ENCODE peak calls at places on chromosome 22, in ten cellular contexts. V is upper lobe of right lung, P is A549, B is pancreas, F is stomach, X is Panc1, E is brain microvascular endothelial cell, G is lung, J is fibroblast of lung, Z is dorsolateral prefrontal cortex. W is an unnamed sample.

GRCh38 chr22:28949788-28950187 is 66.4 kb downstream of the ZNRF3 start:
- DNase-seq in V (no peak), P (no peak), B (no peak), F (no peak), X (no peak), E (no peak), G (no peak), J (no peak), Z (no peak), W (no peak)

GRCh38 chr22:44085743-44086741 is 61.9 kb downstream of the PARVB start:
- DNase-seq in V (peak), P (peak), B (no peak), F (peak), X (peak), E (peak), G (peak), J (peak), Z (no peak), W (no peak)

GRCh38 chr22:26957176-26957575 is 299.8 kb downstream of the MIAT start:
- DNase-seq in V (no peak), P (no peak), B (no peak), F (no peak), X (no peak), E (no peak), G (no peak), J (no peak), Z (no peak), W (no peak)

GRCh38 chr22:39003165-39003638 is 10.9 kb upstream of the APOBEC3C start:
- DNase-seq in V (peak), P (peak), B (peak), F (peak), X (no peak), E (peak), G (peak), J (peak), Z (peak), W (peak)

GRCh38 chr22:32796865-32797573 is 4.5 kb upstream of the TIMP3 start:
- DNase-seq in V (peak), P (peak), B (peak), F (peak), X (peak), E (peak), G (peak), J (peak), Z (peak), W (no peak)

GRCh38 chr22:23061471-23062280 is 8.6 kb upstream of the GNAZ start:
- DNase-seq in V (peak), P (no peak), B (peak), F (peak), X (no peak), E (no peak), G (no peak), J (no peak), Z (no peak), W (peak)

GRCh38 chr22:35605787-35606492 is 11.2 kb downstream of the MB start:
- DNase-seq in V (no peak), P (no peak), B (peak), F (no peak), X (no peak), E (no peak), G (no peak), J (no peak), Z (no peak), W (no peak)

GRCh38 chr22:28239941-28240340 is 320.9 kb upstream of the PITPNB start:
- DNase-seq in V (no peak), P (no peak), B (no peak), F (no peak), X (no peak), E (no peak), G (no peak), J (no peak), Z (no peak), W (no peak)

GRCh38 chr22:35346596-35347220 is 34.2 kb upstream of the HMOX1 start:
- DNase-seq in V (no peak), P (no peak), B (no peak), F (no peak), X (no peak), E (no peak), G (no peak), J (no peak), Z (no peak), W (no peak)

GRCh38 chr22:28116261-28116673 is 197.2 kb upstream of the PITPNB start:
- DNase-seq in V (no peak), P (no peak), B (no peak), F (no peak), X (no peak), E (peak), G (no peak), J (peak), Z (no peak), W (peak)

GRCh38 chr22:35629406-35630234 is 12.5 kb upstream of the MB start:
- DNase-seq in V (peak), P (peak), B (no peak), F (peak), X (no peak), E (peak), G (peak), J (peak), Z (no peak), W (peak)

GRCh38 chr22:47452184-47452583 is 689.7 kb downstream of the TBC1D22A start:
- DNase-seq in V (no peak), P (peak), B (no peak), F (no peak), X (no peak), E (no peak), G (no peak), J (no peak), Z (no peak), W (no peak)

GRCh38 chr22:20653012-20653794 is 120.7 kb upstream of the SERPIND1 start:
- DNase-seq in V (no peak), P (no peak), B (no peak), F (no peak), X (no peak), E (no peak), G (no peak), J (no peak), Z (no peak), W (no peak)

GRCh38 chr22:22110548-22111266 is 128.1 kb upstream of the TOP3B start:
- DNase-seq in V (no peak), P (peak), B (peak), F (no peak), X (peak), E (peak), G (no peak), J (peak), Z (peak), W (peak)

GRCh38 chr22:29044657-29045176 is 16.9 kb downstream of the C22orf31 start:
- DNase-seq in V (no peak), P (no peak), B (no peak), F (no peak), X (no peak), E (peak), G (no peak), J (peak), Z (no peak), W (no peak)

DNA sequence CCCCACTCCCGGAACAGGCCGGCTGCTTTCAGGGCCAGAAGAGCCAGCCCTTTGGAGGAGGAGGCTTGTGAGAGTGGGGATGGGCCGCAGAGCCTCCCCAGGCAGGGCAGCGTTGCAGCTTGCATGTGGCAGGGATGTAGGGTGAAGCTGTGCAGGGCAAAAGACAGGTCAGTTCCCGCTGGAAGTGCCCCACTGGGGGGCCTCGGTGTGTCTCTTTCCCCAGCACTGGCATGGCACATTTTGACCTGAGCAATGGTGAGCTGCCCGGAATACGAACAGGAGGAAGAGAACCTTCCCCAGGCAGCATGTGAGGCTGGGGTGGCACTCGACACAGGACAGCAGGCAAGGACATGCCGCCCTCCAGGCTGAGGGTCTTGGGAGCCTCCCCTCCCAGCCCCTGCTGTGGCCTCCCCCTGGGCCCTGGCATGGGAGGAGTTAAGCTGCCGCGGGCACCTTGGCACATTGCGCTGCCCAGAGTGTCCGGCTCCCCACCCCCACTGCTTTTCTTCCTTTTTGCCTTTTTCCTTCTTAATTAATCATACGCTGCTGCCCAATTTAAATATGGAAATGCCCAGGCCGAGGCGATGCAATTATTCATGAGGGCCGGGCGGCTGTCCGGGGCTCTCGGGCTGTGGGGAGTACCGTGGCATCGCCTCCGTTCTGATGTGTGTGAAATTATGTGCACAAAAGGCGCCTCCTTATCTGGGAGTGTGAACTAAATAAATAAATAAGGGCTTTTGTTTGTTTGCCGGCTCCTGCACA is 76.0 kb upstream of the WNT7B start:
- DNase-seq in V (peak), P (no peak), B (peak), F (peak), X (no peak), E (no peak), G (peak), J (peak), Z (peak), W (peak)
- H3K4me3 ChIP-seq in V (peak), P (peak), B (peak), F (peak), X (peak), E (peak), G (peak), J (peak), Z (peak), W (peak)

DNA sequence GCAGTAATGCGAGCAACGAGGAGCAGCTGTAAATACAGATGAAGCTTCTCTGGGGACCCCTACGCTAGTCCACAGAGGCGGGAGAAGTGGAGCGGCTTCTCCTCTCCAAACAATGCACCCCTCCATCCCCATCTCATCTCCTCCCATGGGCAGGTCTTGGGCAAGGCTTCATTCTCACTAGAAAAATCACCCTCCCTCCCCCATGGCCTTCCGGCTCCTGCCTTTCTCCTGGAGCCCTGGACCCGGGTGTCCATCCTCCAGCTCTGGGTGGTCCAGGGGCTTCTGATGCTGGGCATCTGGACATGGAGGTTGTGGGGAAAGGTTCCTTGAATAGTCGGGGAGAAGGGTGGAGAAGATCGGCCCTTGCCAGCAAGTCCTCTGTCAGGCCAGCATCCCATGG is 16.3 kb upstream of the RAC2 start:
- DNase-seq in V (peak), P (no peak), B (no peak), F (no peak), X (no peak), E (no peak), G (no peak), J (no peak), Z (no peak), W (no peak)
- TF ChIP-seq CTCF in V (no peak), P (no peak), B (no peak), F (no peak), X (no peak), E (no peak), G (no peak), J (no peak), Z (no peak), W (no peak)

GRCh38 chr22:37483594-37484114 is 2.5 kb downstream of the MFNG start:
- DNase-seq in V (no peak), P (no peak), B (no peak), F (no peak), X (no peak), E (no peak), G (no peak), J (peak), Z (no peak), W (no peak)
- H3K27ac ChIP-seq in V (peak), P (no peak), B (peak), F (peak), X (no peak), E (no peak), G (peak), J (no peak), Z (peak), W (no peak)

GRCh38 chr22:50672041-50672440 is 582 bp upstream of the SHANK3 start:
- DNase-seq in V (no peak), P (no peak), B (peak), F (no peak), X (no peak), E (no peak), G (no peak), J (no peak), Z (no peak), W (no peak)

GRCh38 chr22:50674127-50674493 is 1.5 kb downstream of the SHANK3 start:
- DNase-seq in V (no peak), P (no peak), B (peak), F (no peak), X (no peak), E (no peak), G (no peak), J (no peak), Z (no peak), W (no peak)

GRCh38 chr22:50671641-50672040 is 982 bp upstream of the SHANK3 start:
- DNase-seq in V (no peak), P (no peak), B (peak), F (no peak), X (no peak), E (peak), G (no peak), J (peak), Z (no peak), W (no peak)

GRCh38 chr22:50673231-50674126 is 856 bp downstream of the SHANK3 start:
- DNase-seq in V (no peak), P (no peak), B (peak), F (no peak), X (no peak), E (no peak), G (no peak), J (no peak), Z (no peak), W (no peak)

GRCh38 chr22:50672471-50673230 is at the start of gene SHANK3:
- DNase-seq in V (no peak), P (no peak), B (peak), F (no peak), X (no peak), E (no peak), G (peak), J (no peak), Z (no peak), W (no peak)
- H3K4me3 ChIP-seq in V (peak), P (peak), B (no peak), F (peak), X (peak), E (no peak), G (peak), J (no peak), Z (peak), W (peak)

DNA sequence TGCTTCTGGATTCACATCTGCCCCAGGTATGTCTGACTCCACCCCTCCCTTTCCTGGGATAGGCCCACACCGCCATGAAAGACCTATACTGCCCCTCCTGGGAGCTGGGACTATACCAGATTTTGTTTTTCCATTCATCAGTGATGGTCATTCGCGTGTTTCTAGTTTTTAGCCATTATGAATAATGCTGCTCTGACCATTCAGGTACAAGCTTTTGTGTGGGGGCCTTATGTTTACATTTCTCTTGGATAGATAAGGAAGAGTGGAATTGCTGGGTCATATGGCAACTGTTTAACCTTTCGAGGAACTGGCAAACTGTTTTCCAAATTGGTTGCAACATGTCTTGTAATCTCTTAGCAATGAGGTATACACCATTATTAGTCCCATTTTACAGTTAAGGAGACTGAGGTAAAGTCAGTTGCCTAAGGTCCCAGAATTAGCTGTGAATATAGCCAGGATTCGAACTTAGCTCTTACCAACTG is 1.2 kb upstream of the TBC1D10A start:
- DNase-seq in V (no peak), P (no peak), B (no peak), F (no peak), X (no peak), E (no peak), G (no peak), J (no peak), Z (no peak), W (no peak)
- TF ChIP-seq CTCF in V (peak), P (no peak), B (no peak), F (no peak), X (no peak), E (peak), G (no peak), J (no peak), Z (no peak), W (peak)

DNA sequence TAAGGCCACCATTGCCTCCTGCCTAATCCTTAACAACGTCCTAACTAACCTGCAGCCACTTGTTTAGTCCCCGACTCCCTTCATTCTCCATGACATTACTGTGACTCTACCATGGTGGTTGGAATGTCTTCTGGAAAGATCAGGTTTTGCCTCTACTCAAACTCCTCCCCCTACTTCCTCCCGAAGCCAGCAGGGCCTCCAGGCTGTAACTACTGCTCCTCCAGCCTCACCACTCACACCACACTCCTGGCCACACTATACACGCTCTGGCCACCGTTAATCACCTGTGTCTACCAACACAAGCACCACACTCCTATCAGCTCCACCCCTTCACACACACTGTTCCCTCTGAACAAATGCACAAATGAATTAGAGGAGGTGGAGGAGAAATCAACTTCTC is 69.2 kb downstream of the PACSIN2 start:
- DNase-seq in V (no peak), P (no peak), B (peak), F (no peak), X (no peak), E (no peak), G (no peak), J (no peak), Z (no peak), W (no peak)
- H3K27ac ChIP-seq in V (peak), P (no peak), B (peak), F (peak), X (peak), E (peak), G (no peak), J (no peak), Z (no peak), W (no peak)

GRCh38 chr22:19522190-19522880 is 1.9 kb downstream of the CLDN5 start:
- DNase-seq in V (no peak), P (no peak), B (no peak), F (no peak), X (no peak), E (no peak), G (no peak), J (no peak), Z (peak), W (peak)
- H3K4me3 ChIP-seq in V (peak), P (no peak), B (no peak), F (peak), X (no peak), E (no peak), G (peak), J (no peak), Z (peak), W (no peak)

W was measured in RWPE2.